ENCODE peak calls at places on chromosome 13, in six cellular contexts. One of them, this sample, is unnamed.

GRCh38 chr13:80436571-80437169 is 95.7 kb upstream of the SPRY2 start:
- DNase-seq in H1: no peak
- DNase-seq in HepG2: no peak
- DNase-seq in K562: no peak
- DNase-seq in GM12878: no peak
- DNase-seq in GM12891: no peak
- DNase-seq in this sample: no peak

GRCh38 chr13:98394820-98395510 is 181.9 kb downstream of the STK24 start:
- DNase-seq in K562: no peak
- DNase-seq in GM12878: no peak
- DNase-seq in H1: no peak
- DNase-seq in HepG2: no peak
- DNase-seq in GM12891: no peak
- DNase-seq in this sample: no peak

GRCh38 chr13:77457989-77458388 is 77.5 kb upstream of the SCEL start:
- DNase-seq in H1: no peak
- DNase-seq in HepG2: no peak
- DNase-seq in K562: no peak
- DNase-seq in GM12891: no peak
- DNase-seq in GM12878: no peak
- DNase-seq in this sample: no peak

GRCh38 chr13:49400755-49401659 is 42.9 kb downstream of the CAB39L start:
- DNase-seq in H1: no peak
- DNase-seq in GM12891: no peak
- DNase-seq in K562: peak
- DNase-seq in GM12878: no peak
- DNase-seq in HepG2: no peak
- DNase-seq in this sample: no peak

GRCh38 chr13:34413538-34414210 is 528.4 kb upstream of the NBEA start:
- DNase-seq in K562: no peak
- DNase-seq in H1: no peak
- DNase-seq in GM12878: no peak
- DNase-seq in GM12891: no peak
- DNase-seq in HepG2: no peak
- DNase-seq in this sample: no peak

GRCh38 chr13:113832204-113832603 is 31.7 kb downstream of the GAS6 start:
- DNase-seq in H1: no peak
- DNase-seq in GM12891: no peak
- DNase-seq in GM12878: no peak
- DNase-seq in HepG2: no peak
- DNase-seq in K562: no peak
- DNase-seq in this sample: no peak

GRCh38 chr13:97429681-97430081 is 4.3 kb upstream of the RAP2A start:
- DNase-seq in H1: no peak
- DNase-seq in GM12878: no peak
- DNase-seq in GM12891: no peak
- DNase-seq in K562: no peak
- DNase-seq in HepG2: no peak
- DNase-seq in this sample: no peak

GRCh38 chr13:24097064-24097463 is 63.5 kb upstream of the SPATA13 start:
- DNase-seq in GM12878: peak
- DNase-seq in GM12891: no peak
- DNase-seq in HepG2: peak
- DNase-seq in H1: no peak
- DNase-seq in K562: no peak
- DNase-seq in this sample: no peak

GRCh38 chr13:83150616-83151307 is 731.5 kb downstream of the SLITRK1 start:
- DNase-seq in GM12878: no peak
- DNase-seq in K562: no peak
- DNase-seq in H1: no peak
- DNase-seq in GM12891: no peak
- DNase-seq in HepG2: no peak
- DNase-seq in this sample: no peak

GRCh38 chr13:83883061-83883523 is 818 bp upstream of the SLITRK1 start:
- DNase-seq in HepG2: no peak
- DNase-seq in H1: peak
- DNase-seq in GM12878: no peak
- DNase-seq in K562: no peak
- DNase-seq in GM12891: no peak
- DNase-seq in this sample: no peak

GRCh38 chr13:40589285-40590109 is 76.9 kb downstream of the FOXO1 start:
- DNase-seq in GM12878: peak
- DNase-seq in HepG2: peak
- DNase-seq in K562: no peak
- DNase-seq in GM12891: no peak
- DNase-seq in H1: no peak
- DNase-seq in this sample: peak

GRCh38 chr13:110138009-110138699 is 168.8 kb downstream of the COL4A1 start:
- DNase-seq in GM12891: peak
- DNase-seq in K562: peak
- DNase-seq in H1: no peak
- DNase-seq in GM12878: peak
- DNase-seq in HepG2: peak
- DNase-seq in this sample: peak
- TF ChIP-seq POLR2A in GM12891: no peak
- TF ChIP-seq POLR2A in K562: no peak
- TF ChIP-seq POLR2A in H1: no peak
- TF ChIP-seq POLR2A in GM12878: peak
- TF ChIP-seq POLR2A in HepG2: no peak
- TF ChIP-seq POLR2A in this sample: no peak

GRCh38 chr13:105462098-105462497 is 1073.4 kb downstream of the EFNB2 start:
- DNase-seq in H1: no peak
- DNase-seq in GM12878: no peak
- DNase-seq in GM12891: no peak
- DNase-seq in HepG2: no peak
- DNase-seq in K562: no peak
- DNase-seq in this sample: no peak
- TF ChIP-seq TAF1 in H1: no peak
- TF ChIP-seq TAF1 in GM12878: no peak
- TF ChIP-seq TAF1 in GM12891: no peak
- TF ChIP-seq TAF1 in HepG2: no peak
- TF ChIP-seq TAF1 in K562: no peak
- TF ChIP-seq TAF1 in this sample: no peak

GRCh38 chr13:103431880-103432279 is 365.7 kb upstream of the SLC10A2 start:
- DNase-seq in GM12891: no peak
- DNase-seq in K562: no peak
- DNase-seq in GM12878: no peak
- DNase-seq in H1: no peak
- DNase-seq in HepG2: no peak
- DNase-seq in this sample: no peak
- TF ChIP-seq POLR2AphosphoS5 in GM12891: no peak
- TF ChIP-seq POLR2AphosphoS5 in K562: no peak
- TF ChIP-seq POLR2AphosphoS5 in GM12878: no peak
- TF ChIP-seq POLR2AphosphoS5 in H1: no peak
- TF ChIP-seq POLR2AphosphoS5 in HepG2: no peak
- TF ChIP-seq POLR2AphosphoS5 in this sample: no peak

DNA sequence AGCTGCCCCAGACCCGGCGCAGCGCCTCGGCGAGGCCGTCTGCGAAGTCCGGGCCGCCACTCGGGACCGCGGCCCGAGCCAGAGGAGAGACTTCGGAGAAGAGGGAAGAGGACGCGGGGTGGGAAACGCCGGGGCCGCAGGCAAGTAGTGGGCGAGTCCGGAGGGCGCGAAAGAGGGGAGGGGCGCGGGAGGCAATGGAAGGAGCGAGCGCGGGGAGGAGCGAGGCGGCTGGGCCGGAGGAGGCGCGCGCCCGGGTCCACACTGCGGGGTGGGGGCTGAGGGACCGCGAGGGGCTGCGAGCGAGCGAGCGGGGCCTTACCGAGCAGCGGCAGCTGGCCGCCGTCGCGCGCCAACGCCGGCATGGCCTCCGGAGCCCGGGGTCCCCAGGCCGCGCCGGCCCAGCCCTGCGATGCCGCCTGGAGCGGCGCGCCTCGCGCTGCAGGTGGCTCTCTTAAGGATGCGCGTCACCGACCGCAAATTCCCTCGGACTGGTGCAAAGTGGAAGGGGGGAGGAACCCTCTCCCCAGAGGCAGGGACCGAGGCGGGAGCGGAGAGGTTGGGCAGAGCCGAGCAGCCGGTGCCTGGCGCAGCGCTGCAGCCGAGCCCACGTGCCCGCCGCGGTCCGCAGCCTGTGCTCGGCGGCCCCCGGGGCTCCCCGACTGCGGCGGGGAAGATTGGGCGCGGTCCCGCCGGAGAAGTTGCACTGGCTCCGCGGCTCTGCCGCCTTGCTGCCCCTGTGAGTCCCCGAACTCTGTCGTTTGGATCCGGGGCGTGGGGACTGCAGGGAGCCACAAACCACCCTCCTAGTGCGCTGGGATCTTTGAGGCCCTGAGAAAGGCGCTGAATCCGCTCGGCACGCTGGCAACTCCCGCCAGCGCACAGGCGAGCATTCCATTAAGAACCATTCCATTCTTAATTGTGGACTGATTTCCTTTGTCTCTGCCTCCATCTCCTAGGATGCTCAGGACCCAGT is at the start of gene FLT3:
- DNase-seq in GM12878: no peak
- DNase-seq in HepG2: no peak
- DNase-seq in GM12891: peak
- DNase-seq in K562: no peak
- DNase-seq in H1: peak
- DNase-seq in this sample: peak
- TF ChIP-seq POLR2A in GM12878: no peak
- TF ChIP-seq POLR2A in HepG2: no peak
- TF ChIP-seq POLR2A in GM12891: no peak
- TF ChIP-seq POLR2A in K562: no peak
- TF ChIP-seq POLR2A in H1: no peak
- TF ChIP-seq POLR2A in this sample: no peak

This sample was measured in GM12892.